ENCODE peak calls at places on chromosomes 12 and 14, in ten cellular contexts. One of them, this sample, is unnamed.

GRCh38 chr14:47539065-47539464 is 136.3 kb downstream of the MDGA2 start:
- DNase-seq in activated CD8-positive, alpha-beta T cell treated with anti-CD3 and anti-CD28 coated beads, Interleukin-2, amount 10 ng/mL, durations not matched to agents 7 days and 5 days: no peak
- DNase-seq in T-cell: no peak
- DNase-seq in cardiac fibroblast: no peak
- DNase-seq in astrocyte of the hippocampus: peak; percentile 53
- DNase-seq in stimulated activated CD8-positive, alpha-beta memory T cell treated with anti-CD3 and anti-CD28 coated beads, Interleukin-2, amount 100 ng/mL, for 1 hour: no peak
- DNase-seq in stimulated activated CD4-positive, alpha-beta T cell treated with anti-CD3 and anti-CD28 coated beads, Interleukin-4, amount 100 ng/mL, for 48 hours: no peak
- DNase-seq in left cardiac atrium: no peak
- DNase-seq in NCI-H82: peak; percentile 40
- DNase-seq in ACHN: peak; percentile 68
- DNase-seq in this sample: no peak

GRCh38 chr12:131366261-131366871 is 344.5 kb upstream of the SFSWAP start:
- DNase-seq in cardiac fibroblast: no peak
- DNase-seq in NCI-H82: no peak
- DNase-seq in left cardiac atrium: no peak
- DNase-seq in activated CD8-positive, alpha-beta T cell treated with anti-CD3 and anti-CD28 coated beads, Interleukin-2, amount 10 ng/mL, durations not matched to agents 7 days and 5 days: no peak
- DNase-seq in ACHN: no peak
- DNase-seq in stimulated activated CD8-positive, alpha-beta memory T cell treated with anti-CD3 and anti-CD28 coated beads, Interleukin-2, amount 100 ng/mL, for 1 hour: no peak
- DNase-seq in T-cell: no peak
- DNase-seq in stimulated activated CD4-positive, alpha-beta T cell treated with anti-CD3 and anti-CD28 coated beads, Interleukin-4, amount 100 ng/mL, for 48 hours: no peak
- DNase-seq in astrocyte of the hippocampus: no peak
- DNase-seq in this sample: no peak

GRCh38 chr14:26255213-26255612 is 342.6 kb downstream of the NOVA1 start:
- DNase-seq in stimulated activated CD4-positive, alpha-beta T cell treated with anti-CD3 and anti-CD28 coated beads, Interleukin-4, amount 100 ng/mL, for 48 hours: no peak
- DNase-seq in ACHN: peak; percentile 2
- DNase-seq in astrocyte of the hippocampus: peak; percentile 20
- DNase-seq in cardiac fibroblast: peak; percentile 44
- DNase-seq in activated CD8-positive, alpha-beta T cell treated with anti-CD3 and anti-CD28 coated beads, Interleukin-2, amount 10 ng/mL, durations not matched to agents 7 days and 5 days: no peak
- DNase-seq in T-cell: no peak
- DNase-seq in stimulated activated CD8-positive, alpha-beta memory T cell treated with anti-CD3 and anti-CD28 coated beads, Interleukin-2, amount 100 ng/mL, for 1 hour: no peak
- DNase-seq in left cardiac atrium: no peak
- DNase-seq in NCI-H82: peak; percentile 49
- DNase-seq in this sample: no peak

GRCh38 chr14:65015391-65015790 is 28.7 kb downstream of the FNTB start:
- DNase-seq in T-cell: no peak
- DNase-seq in cardiac fibroblast: no peak
- DNase-seq in stimulated activated CD4-positive, alpha-beta T cell treated with anti-CD3 and anti-CD28 coated beads, Interleukin-4, amount 100 ng/mL, for 48 hours: no peak
- DNase-seq in left cardiac atrium: no peak
- DNase-seq in stimulated activated CD8-positive, alpha-beta memory T cell treated with anti-CD3 and anti-CD28 coated beads, Interleukin-2, amount 100 ng/mL, for 1 hour: no peak
- DNase-seq in NCI-H82: no peak
- DNase-seq in activated CD8-positive, alpha-beta T cell treated with anti-CD3 and anti-CD28 coated beads, Interleukin-2, amount 10 ng/mL, durations not matched to agents 7 days and 5 days: no peak
- DNase-seq in ACHN: no peak
- DNase-seq in astrocyte of the hippocampus: no peak
- DNase-seq in this sample: no peak

GRCh38 chr12:7374423-7375144 is 69.4 kb downstream of the CD163L1 start:
- DNase-seq in stimulated activated CD4-positive, alpha-beta T cell treated with anti-CD3 and anti-CD28 coated beads, Interleukin-4, amount 100 ng/mL, for 48 hours: peak; percentile 6
- DNase-seq in activated CD8-positive, alpha-beta T cell treated with anti-CD3 and anti-CD28 coated beads, Interleukin-2, amount 10 ng/mL, durations not matched to agents 7 days and 5 days: peak; percentile 41
- DNase-seq in T-cell: no peak
- DNase-seq in ACHN: peak; percentile 60
- DNase-seq in left cardiac atrium: no peak
- DNase-seq in stimulated activated CD8-positive, alpha-beta memory T cell treated with anti-CD3 and anti-CD28 coated beads, Interleukin-2, amount 100 ng/mL, for 1 hour: no peak
- DNase-seq in astrocyte of the hippocampus: no peak
- DNase-seq in NCI-H82: peak; percentile 78
- DNase-seq in cardiac fibroblast: peak; percentile 34
- DNase-seq in this sample: no peak

GRCh38 chr12:57627504-57628279 is 5.3 kb downstream of the B4GALNT1 start:
- DNase-seq in left cardiac atrium: no peak
- DNase-seq in stimulated activated CD4-positive, alpha-beta T cell treated with anti-CD3 and anti-CD28 coated beads, Interleukin-4, amount 100 ng/mL, for 48 hours: no peak
- DNase-seq in activated CD8-positive, alpha-beta T cell treated with anti-CD3 and anti-CD28 coated beads, Interleukin-2, amount 10 ng/mL, durations not matched to agents 7 days and 5 days: peak; percentile 45
- DNase-seq in astrocyte of the hippocampus: no peak
- DNase-seq in T-cell: no peak
- DNase-seq in stimulated activated CD8-positive, alpha-beta memory T cell treated with anti-CD3 and anti-CD28 coated beads, Interleukin-2, amount 100 ng/mL, for 1 hour: no peak
- DNase-seq in cardiac fibroblast: no peak
- DNase-seq in ACHN: no peak
- DNase-seq in NCI-H82: no peak
- DNase-seq in this sample: no peak

GRCh38 chr14:57863471-57863870 is 2.4 kb downstream of the SLC35F4 start:
- DNase-seq in stimulated activated CD8-positive, alpha-beta memory T cell treated with anti-CD3 and anti-CD28 coated beads, Interleukin-2, amount 100 ng/mL, for 1 hour: no peak
- DNase-seq in cardiac fibroblast: no peak
- DNase-seq in astrocyte of the hippocampus: no peak
- DNase-seq in activated CD8-positive, alpha-beta T cell treated with anti-CD3 and anti-CD28 coated beads, Interleukin-2, amount 10 ng/mL, durations not matched to agents 7 days and 5 days: no peak
- DNase-seq in stimulated activated CD4-positive, alpha-beta T cell treated with anti-CD3 and anti-CD28 coated beads, Interleukin-4, amount 100 ng/mL, for 48 hours: no peak
- DNase-seq in left cardiac atrium: no peak
- DNase-seq in T-cell: no peak
- DNase-seq in ACHN: no peak
- DNase-seq in NCI-H82: peak; percentile 94
- DNase-seq in this sample: no peak

GRCh38 chr12:122079038-122079531 is 529 bp downstream of the MLXIP start:
- DNase-seq in left cardiac atrium: peak; percentile 48
- DNase-seq in activated CD8-positive, alpha-beta T cell treated with anti-CD3 and anti-CD28 coated beads, Interleukin-2, amount 10 ng/mL, durations not matched to agents 7 days and 5 days: no peak
- DNase-seq in stimulated activated CD4-positive, alpha-beta T cell treated with anti-CD3 and anti-CD28 coated beads, Interleukin-4, amount 100 ng/mL, for 48 hours: peak; percentile 26
- DNase-seq in astrocyte of the hippocampus: no peak
- DNase-seq in cardiac fibroblast: no peak
- DNase-seq in NCI-H82: peak; percentile 50
- DNase-seq in stimulated activated CD8-positive, alpha-beta memory T cell treated with anti-CD3 and anti-CD28 coated beads, Interleukin-2, amount 100 ng/mL, for 1 hour: no peak
- DNase-seq in ACHN: peak; percentile 40
- DNase-seq in T-cell: no peak
- DNase-seq in this sample: no peak

GRCh38 chr14:47606601-47607000 is 68.8 kb downstream of the MDGA2 start:
- DNase-seq in T-cell: no peak
- DNase-seq in ACHN: peak; percentile 82
- DNase-seq in NCI-H82: no peak
- DNase-seq in stimulated activated CD4-positive, alpha-beta T cell treated with anti-CD3 and anti-CD28 coated beads, Interleukin-4, amount 100 ng/mL, for 48 hours: no peak
- DNase-seq in activated CD8-positive, alpha-beta T cell treated with anti-CD3 and anti-CD28 coated beads, Interleukin-2, amount 10 ng/mL, durations not matched to agents 7 days and 5 days: no peak
- DNase-seq in cardiac fibroblast: no peak
- DNase-seq in astrocyte of the hippocampus: no peak
- DNase-seq in stimulated activated CD8-positive, alpha-beta memory T cell treated with anti-CD3 and anti-CD28 coated beads, Interleukin-2, amount 100 ng/mL, for 1 hour: no peak
- DNase-seq in left cardiac atrium: no peak
- DNase-seq in this sample: no peak

GRCh38 chr12:2484141-2484776 is 310.5 kb upstream of the FKBP4 start:
- DNase-seq in activated CD8-positive, alpha-beta T cell treated with anti-CD3 and anti-CD28 coated beads, Interleukin-2, amount 10 ng/mL, durations not matched to agents 7 days and 5 days: no peak
- DNase-seq in stimulated activated CD8-positive, alpha-beta memory T cell treated with anti-CD3 and anti-CD28 coated beads, Interleukin-2, amount 100 ng/mL, for 1 hour: no peak
- DNase-seq in NCI-H82: no peak
- DNase-seq in astrocyte of the hippocampus: no peak
- DNase-seq in cardiac fibroblast: no peak
- DNase-seq in stimulated activated CD4-positive, alpha-beta T cell treated with anti-CD3 and anti-CD28 coated beads, Interleukin-4, amount 100 ng/mL, for 48 hours: no peak
- DNase-seq in ACHN: no peak
- DNase-seq in T-cell: no peak
- DNase-seq in left cardiac atrium: no peak
- DNase-seq in this sample: no peak

GRCh38 chr12:98440165-98440581 is 75.2 kb upstream of the TMPO start:
- DNase-seq in left cardiac atrium: peak; percentile 87
- DNase-seq in astrocyte of the hippocampus: peak; percentile 80
- DNase-seq in stimulated activated CD8-positive, alpha-beta memory T cell treated with anti-CD3 and anti-CD28 coated beads, Interleukin-2, amount 100 ng/mL, for 1 hour: no peak
- DNase-seq in cardiac fibroblast: peak; percentile 98
- DNase-seq in ACHN: no peak
- DNase-seq in stimulated activated CD4-positive, alpha-beta T cell treated with anti-CD3 and anti-CD28 coated beads, Interleukin-4, amount 100 ng/mL, for 48 hours: no peak
- DNase-seq in T-cell: no peak
- DNase-seq in NCI-H82: no peak
- DNase-seq in activated CD8-positive, alpha-beta T cell treated with anti-CD3 and anti-CD28 coated beads, Interleukin-2, amount 10 ng/mL, durations not matched to agents 7 days and 5 days: no peak
- DNase-seq in this sample: no peak

GRCh38 chr12:45730116-45730841 is 773 bp downstream of the ARID2 start:
- DNase-seq in astrocyte of the hippocampus: peak; percentile 73
- DNase-seq in activated CD8-positive, alpha-beta T cell treated with anti-CD3 and anti-CD28 coated beads, Interleukin-2, amount 10 ng/mL, durations not matched to agents 7 days and 5 days: peak; percentile 76
- DNase-seq in left cardiac atrium: peak; percentile 63
- DNase-seq in ACHN: peak; percentile 69
- DNase-seq in T-cell: peak; percentile 63
- DNase-seq in cardiac fibroblast: peak; percentile 63
- DNase-seq in stimulated activated CD8-positive, alpha-beta memory T cell treated with anti-CD3 and anti-CD28 coated beads, Interleukin-2, amount 100 ng/mL, for 1 hour: peak; percentile 33
- DNase-seq in stimulated activated CD4-positive, alpha-beta T cell treated with anti-CD3 and anti-CD28 coated beads, Interleukin-4, amount 100 ng/mL, for 48 hours: peak; percentile 44
- DNase-seq in NCI-H82: peak; percentile 77
- DNase-seq in this sample: peak; percentile 10

GRCh38 chr12:23704992-23705943 is 244.2 kb downstream of the SOX5 start:
- DNase-seq in activated CD8-positive, alpha-beta T cell treated with anti-CD3 and anti-CD28 coated beads, Interleukin-2, amount 10 ng/mL, durations not matched to agents 7 days and 5 days: no peak
- DNase-seq in cardiac fibroblast: no peak
- DNase-seq in left cardiac atrium: no peak
- DNase-seq in T-cell: no peak
- DNase-seq in stimulated activated CD8-positive, alpha-beta memory T cell treated with anti-CD3 and anti-CD28 coated beads, Interleukin-2, amount 100 ng/mL, for 1 hour: no peak
- DNase-seq in astrocyte of the hippocampus: no peak
- DNase-seq in NCI-H82: peak; percentile 49
- DNase-seq in stimulated activated CD4-positive, alpha-beta T cell treated with anti-CD3 and anti-CD28 coated beads, Interleukin-4, amount 100 ng/mL, for 48 hours: no peak
- DNase-seq in ACHN: no peak
- DNase-seq in this sample: no peak

GRCh38 chr12:89949457-89950195 is 241.0 kb upstream of the ATP2B1 start:
- DNase-seq in NCI-H82: no peak
- DNase-seq in astrocyte of the hippocampus: peak; percentile 78
- DNase-seq in stimulated activated CD4-positive, alpha-beta T cell treated with anti-CD3 and anti-CD28 coated beads, Interleukin-4, amount 100 ng/mL, for 48 hours: peak; percentile 28
- DNase-seq in activated CD8-positive, alpha-beta T cell treated with anti-CD3 and anti-CD28 coated beads, Interleukin-2, amount 10 ng/mL, durations not matched to agents 7 days and 5 days: peak; percentile 69
- DNase-seq in cardiac fibroblast: peak; percentile 87
- DNase-seq in left cardiac atrium: peak; percentile 22
- DNase-seq in stimulated activated CD8-positive, alpha-beta memory T cell treated with anti-CD3 and anti-CD28 coated beads, Interleukin-2, amount 100 ng/mL, for 1 hour: peak; percentile 10
- DNase-seq in T-cell: peak; percentile 63
- DNase-seq in ACHN: no peak
- DNase-seq in this sample: no peak

GRCh38 chr14:61326847-61327246 is 5.5 kb downstream of the PRKCH start:
- DNase-seq in cardiac fibroblast: peak; percentile 62
- DNase-seq in stimulated activated CD8-positive, alpha-beta memory T cell treated with anti-CD3 and anti-CD28 coated beads, Interleukin-2, amount 100 ng/mL, for 1 hour: no peak
- DNase-seq in NCI-H82: no peak
- DNase-seq in stimulated activated CD4-positive, alpha-beta T cell treated with anti-CD3 and anti-CD28 coated beads, Interleukin-4, amount 100 ng/mL, for 48 hours: no peak
- DNase-seq in astrocyte of the hippocampus: no peak
- DNase-seq in left cardiac atrium: peak; percentile 89
- DNase-seq in T-cell: no peak
- DNase-seq in ACHN: no peak
- DNase-seq in activated CD8-positive, alpha-beta T cell treated with anti-CD3 and anti-CD28 coated beads, Interleukin-2, amount 10 ng/mL, durations not matched to agents 7 days and 5 days: peak; percentile 43
- DNase-seq in this sample: no peak